ENCODE peak calls at places on chromosomes 5 and 9, in eight cellular contexts. One of them, this sample, is unnamed.

GRCh38 chr5:169814045-169814444 is 166.2 kb downstream of the INSYN2B start:
- DNase-seq in brain microvascular endothelial cell: no peak
- DNase-seq in GM12892: no peak
- DNase-seq in substantia nigra: no peak
- DNase-seq in caudate nucleus: no peak
- DNase-seq in activated T-cell treated with anti-CD3 and anti-CD28 coated beads for 4 hours: no peak
- DNase-seq in AG08395: no peak
- DNase-seq in HFFc6: no peak
- DNase-seq in this sample: no peak

GRCh38 chr9:123542435-123543225 is 186.6 kb downstream of the CRB2 start:
- DNase-seq in brain microvascular endothelial cell: no peak
- DNase-seq in GM12892: no peak
- DNase-seq in substantia nigra: no peak
- DNase-seq in caudate nucleus: no peak
- DNase-seq in activated T-cell treated with anti-CD3 and anti-CD28 coated beads for 4 hours: no peak
- DNase-seq in AG08395: no peak
- DNase-seq in HFFc6: no peak
- DNase-seq in this sample: no peak

GRCh38 chr9:86413966-86414880 is 60.0 kb upstream of the TUT7 start:
- DNase-seq in brain microvascular endothelial cell: no peak
- DNase-seq in GM12892: no peak
- DNase-seq in substantia nigra: no peak
- DNase-seq in caudate nucleus: no peak
- DNase-seq in activated T-cell treated with anti-CD3 and anti-CD28 coated beads for 4 hours: no peak
- DNase-seq in AG08395: peak; percentile 60
- DNase-seq in HFFc6: peak; percentile 43
- DNase-seq in this sample: peak; percentile 19

GRCh38 chr9:93684161-93684765 is 107.9 kb downstream of the PHF2 start:
- DNase-seq in brain microvascular endothelial cell: no peak
- DNase-seq in GM12892: no peak
- DNase-seq in substantia nigra: no peak
- DNase-seq in caudate nucleus: no peak
- DNase-seq in activated T-cell treated with anti-CD3 and anti-CD28 coated beads for 4 hours: no peak
- DNase-seq in AG08395: no peak
- DNase-seq in HFFc6: no peak
- DNase-seq in this sample: no peak

GRCh38 chr9:32581512-32582143 is 8.7 kb upstream of the NDUFB6 start:
- DNase-seq in brain microvascular endothelial cell: peak; percentile 59
- DNase-seq in GM12892: no peak
- DNase-seq in substantia nigra: no peak
- DNase-seq in caudate nucleus: no peak
- DNase-seq in activated T-cell treated with anti-CD3 and anti-CD28 coated beads for 4 hours: peak; percentile 4
- DNase-seq in AG08395: peak; percentile 38
- DNase-seq in HFFc6: peak; percentile 51
- DNase-seq in this sample: peak; percentile 43

GRCh38 chr5:125550237-125550636 is 803.8 kb upstream of the ZNF608 start:
- DNase-seq in brain microvascular endothelial cell: peak; percentile 78
- DNase-seq in GM12892: no peak
- DNase-seq in substantia nigra: no peak
- DNase-seq in caudate nucleus: no peak
- DNase-seq in activated T-cell treated with anti-CD3 and anti-CD28 coated beads for 4 hours: no peak
- DNase-seq in AG08395: no peak
- DNase-seq in HFFc6: no peak
- DNase-seq in this sample: no peak

GRCh38 chr5:150497274-150497988 is 10.5 kb upstream of the NDST1 start:
- DNase-seq in brain microvascular endothelial cell: peak; percentile 96
- DNase-seq in GM12892: no peak
- DNase-seq in substantia nigra: peak; percentile 54
- DNase-seq in caudate nucleus: no peak
- DNase-seq in activated T-cell treated with anti-CD3 and anti-CD28 coated beads for 4 hours: no peak
- DNase-seq in AG08395: peak; percentile 96
- DNase-seq in HFFc6: peak; percentile 89
- DNase-seq in this sample: peak; percentile 97

GRCh38 chr5:66891184-66891925 is 295.2 kb downstream of the MAST4 start:
- DNase-seq in brain microvascular endothelial cell: no peak
- DNase-seq in GM12892: no peak
- DNase-seq in substantia nigra: no peak
- DNase-seq in caudate nucleus: no peak
- DNase-seq in activated T-cell treated with anti-CD3 and anti-CD28 coated beads for 4 hours: no peak
- DNase-seq in AG08395: no peak
- DNase-seq in HFFc6: no peak
- DNase-seq in this sample: no peak

GRCh38 chr5:71014186-71014585 is 11.0 kb downstream of the NAIP start:
- DNase-seq in brain microvascular endothelial cell: no peak
- DNase-seq in GM12892: no peak
- DNase-seq in substantia nigra: no peak
- DNase-seq in caudate nucleus: no peak
- DNase-seq in activated T-cell treated with anti-CD3 and anti-CD28 coated beads for 4 hours: no peak
- DNase-seq in AG08395: no peak
- DNase-seq in HFFc6: no peak
- DNase-seq in this sample: no peak

GRCh38 chr5:80238778-80239679 is 16.8 kb downstream of the SERINC5 start:
- DNase-seq in brain microvascular endothelial cell: peak; percentile 51
- DNase-seq in GM12892: no peak
- DNase-seq in substantia nigra: peak; percentile 72
- DNase-seq in caudate nucleus: peak; percentile 78
- DNase-seq in activated T-cell treated with anti-CD3 and anti-CD28 coated beads for 4 hours: no peak
- DNase-seq in AG08395: peak; percentile 62
- DNase-seq in HFFc6: no peak
- DNase-seq in this sample: no peak

GRCh38 chr9:71761938-71762353 is 6.4 kb downstream of the CEMIP2 start:
- DNase-seq in brain microvascular endothelial cell: no peak
- DNase-seq in GM12892: no peak
- DNase-seq in substantia nigra: no peak
- DNase-seq in caudate nucleus: no peak
- DNase-seq in activated T-cell treated with anti-CD3 and anti-CD28 coated beads for 4 hours: no peak
- DNase-seq in AG08395: no peak
- DNase-seq in HFFc6: no peak
- DNase-seq in this sample: no peak

GRCh38 chr5:35626108-35626507 is 8.4 kb downstream of the SPEF2 start:
- DNase-seq in brain microvascular endothelial cell: no peak
- DNase-seq in GM12892: no peak
- DNase-seq in substantia nigra: no peak
- DNase-seq in caudate nucleus: no peak
- DNase-seq in activated T-cell treated with anti-CD3 and anti-CD28 coated beads for 4 hours: no peak
- DNase-seq in AG08395: peak; percentile 29
- DNase-seq in HFFc6: peak; percentile 52
- DNase-seq in this sample: peak; percentile 7

GRCh38 chr5:38636626-38637025 is 80.2 kb upstream of the LIFR start:
- DNase-seq in brain microvascular endothelial cell: no peak
- DNase-seq in GM12892: no peak
- DNase-seq in substantia nigra: no peak
- DNase-seq in caudate nucleus: no peak
- DNase-seq in activated T-cell treated with anti-CD3 and anti-CD28 coated beads for 4 hours: no peak
- DNase-seq in AG08395: no peak
- DNase-seq in HFFc6: no peak
- DNase-seq in this sample: no peak

This sample was measured in hepatic stellate cell.